ENCODE peak calls at places on chromosomes 4 and X, in four cellular contexts. A, P, B and I are unnamed samples.

GRCh38 chr4:80295841-80296240 is 29.4 kb downstream of the FGF5 start:
- DNase-seq in A (no peak), P (no peak), B (no peak), I (no peak)

GRCh38 chr4:169650227-169650936 is 30.0 kb downstream of the CLCN3 start:
- DNase-seq in A (no peak), P (no peak), B (no peak), I (no peak)

GRCh38 chrX:133947022-133947421 is 38.4 kb downstream of the GPC3 start:
- DNase-seq in A (no peak), P (no peak), B (no peak), I (no peak)

GRCh38 chrX:73851014-73852009 is 288.3 kb downstream of the CHIC1 start:
- DNase-seq in A (no peak), P (no peak), B (peak; percentile 70), I (no peak)

GRCh38 chr4:145808021-145808650 is 128.2 kb downstream of the C4orf51 start:
- DNase-seq in A (peak; percentile 96), P (peak; percentile 85), B (peak; percentile 30), I (peak; percentile 35)

GRCh38 chr4:77636902-77637301 is 31.3 kb downstream of the CXCL13 start:
- DNase-seq in A (peak; percentile 7), P (peak; percentile 83), B (peak; percentile 31), I (peak; percentile 52)

GRCh38 chr4:183458005-183458404 is 13.6 kb downstream of the CDKN2AIP start:
- DNase-seq in A (no peak), P (no peak), B (no peak), I (no peak)

GRCh38 chrX:152646961-152647360 is 9.3 kb downstream of the GABRQ start:
- DNase-seq in A (no peak), P (no peak), B (no peak), I (no peak)

GRCh38 chr4:2257361-2258001 is 4.4 kb downstream of the MXD4 start:
- DNase-seq in A (no peak), P (no peak), B (no peak), I (no peak)

GRCh38 chrX:12065251-12065650 is 73.0 kb upstream of the FRMPD4 start:
- DNase-seq in A (no peak), P (no peak), B (no peak), I (no peak)

GRCh38 chrX:38048886-38049285 is 42.5 kb downstream of the SYTL5 start:
- DNase-seq in A (no peak), P (no peak), B (no peak), I (no peak)

GRCh38 chr4:132227349-132228165 is 921.5 kb upstream of the PCDH10 start:
- DNase-seq in A (peak; percentile 51), P (peak; percentile 60), B (peak; percentile 5), I (no peak)

GRCh38 chr4:76377922-76378321 is 43.0 kb downstream of the CCDC158 start:
- DNase-seq in A (peak; percentile 39), P (peak; percentile 44), B (peak; percentile 61), I (no peak)

GRCh38 chr4:127920521-127920920 is 39.8 kb downstream of the PLK4 start:
- DNase-seq in A (no peak), P (no peak), B (no peak), I (no peak)

GRCh38 chrX:10016516-10017132 is 49.5 kb downstream of the CLDN34 start:
- DNase-seq in A (no peak), P (no peak), B (no peak), I (no peak)

GRCh38 chrX:10014462-10015373 is 47.6 kb downstream of the CLDN34 start:
- DNase-seq in A (peak; percentile 37), P (peak; percentile 48), B (peak; percentile 84), I (no peak)

GRCh38 chrX:10021461-10022272 is 54.5 kb downstream of the CLDN34 start:
- DNase-seq in A (no peak), P (no peak), B (no peak), I (no peak)

GRCh38 chrX:10015711-10016515 is 48.8 kb downstream of the CLDN34 start:
- DNase-seq in A (no peak), P (no peak), B (no peak), I (no peak)

GRCh38 chrX:10017866-10018265 is 50.7 kb downstream of the CLDN34 start:
- DNase-seq in A (peak; percentile 65), P (peak; percentile 81), B (no peak), I (no peak)
- H3K4me3 ChIP-seq in A (peak overlapping the region; percentile 62), P (peak overlapping the region; percentile 73), B (no peak overlapping the region), I (peak overlapping the region; percentile 53)

GRCh38 chrX:136768469-136769084 is 12.2 kb downstream of the ARHGEF6 start:
- DNase-seq in A (peak; percentile 57), P (no peak), B (peak; percentile 77), I (no peak)
- TF ChIP-seq TCF7L2 in A (no peak), P (no peak), B (no peak), I (no peak)

DNA sequence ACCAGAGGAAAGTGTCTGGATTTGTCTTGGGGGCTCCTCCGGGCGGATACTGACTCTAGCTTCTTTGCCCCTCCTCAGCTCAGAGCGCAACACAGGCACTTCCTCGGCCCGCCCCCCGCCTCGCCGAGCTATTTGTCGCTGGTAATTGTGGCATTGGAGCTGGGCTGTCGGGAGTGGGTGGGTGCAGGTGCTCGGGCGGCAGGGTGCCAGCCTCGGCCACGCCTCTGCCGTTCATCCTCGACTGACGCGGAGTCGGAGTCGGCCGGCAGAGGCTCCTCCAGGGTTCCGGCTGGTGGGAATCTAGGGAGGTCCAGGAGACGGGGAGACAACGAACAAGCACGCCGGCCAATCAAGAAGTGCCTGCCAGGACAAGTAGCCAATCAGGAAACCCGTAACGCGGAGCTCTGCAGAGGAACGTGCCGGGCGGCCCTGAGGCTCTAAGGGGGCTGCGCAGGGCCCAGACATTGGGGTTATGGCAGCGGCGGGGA is 3.9 kb upstream of the SYN1 start:
- DNase-seq in A (no peak), P (peak; percentile 29), B (peak; percentile 46), I (no peak)
- H3K4me3 ChIP-seq in A (no peak overlapping the region), P (peak overlapping the region; percentile 37), B (no peak overlapping the region), I (peak overlapping the region; percentile 41)

GRCh38 chrX:79409657-79410056 is 42.5 kb upstream of the ITM2A start:
- DNase-seq in A (no peak), P (no peak), B (no peak), I (no peak)
- TF ChIP-seq TCF7L2 in A (no peak), P (no peak), B (no peak), I (no peak)

GRCh38 chr4:1154126-1154522 is 18.3 kb downstream of the SPON2 start:
- DNase-seq in A (no peak), P (no peak), B (peak; percentile 57), I (no peak)
- H3K4me3 ChIP-seq in A (no peak overlapping the region), P (no peak overlapping the region), B (no peak overlapping the region), I (no peak overlapping the region)

GRCh38 chrX:103483720-103484119 is 35.6 kb downstream of the RAB40A start:
- DNase-seq in A (no peak), P (no peak), B (no peak), I (no peak)

GRCh38 chrX:103488794-103489193 is 30.5 kb downstream of the RAB40A start:
- DNase-seq in A (no peak), P (no peak), B (no peak), I (no peak)

GRCh38 chrX:103488332-103488731 is 31.0 kb downstream of the RAB40A start:
- DNase-seq in A (peak; percentile 6), P (no peak), B (peak; percentile 5), I (no peak)
- TF ChIP-seq TCF7L2 in A (no peak), P (no peak), B (no peak), I (no peak)